ENCODE peak calls at places on chromosome 1, in ten cellular contexts. Z is fibroblast of mammary gland, Q is AG04449, B is pancreas, J is cardiac fibroblast, P is colonic mucosa, E is body of pancreas, S is kidney, F is hepatocyte, L is esophagus muscularis mucosa. G is an unnamed sample.

GRCh38 chr1:215517441-215517891 is 49.6 kb upstream of the KCTD3 start:
- DNase-seq in F (peak; percentile 20), B (no peak), Q (peak; percentile 37), L (no peak), J (peak; percentile 8), Z (peak; percentile 69), E (no peak), S (no peak), P (no peak), G (peak; percentile 53)

GRCh38 chr1:243264718-243265117 is 8.9 kb downstream of the SDCCAG8 start:
- DNase-seq in E (no peak), B (no peak), L (no peak), Q (no peak), P (no peak), F (no peak), Z (peak; percentile 94), S (no peak), J (peak; percentile 78), G (peak; percentile 88)

GRCh38 chr1:47709302-47710074 is 271.6 kb downstream of the FOXD2 start:
- DNase-seq in E (no peak), J (peak; percentile 12), S (no peak), Q (no peak), Z (no peak), P (peak; percentile 54), F (peak; percentile 67), B (peak; percentile 18), L (no peak), G (no peak)

GRCh38 chr1:222592171-222592570 is 2.4 kb upstream of the TAF1A start:
- DNase-seq in E (no peak), Z (peak; percentile 66), B (no peak), F (no peak), L (no peak), J (no peak), P (no peak), Q (peak; percentile 12), S (no peak), G (no peak)

GRCh38 chr1:227453962-227454361 is 109.4 kb upstream of the ZNF678 start:
- DNase-seq in Q (no peak), L (peak; percentile 66), E (no peak), J (no peak), B (no peak), P (no peak), S (peak; percentile 36), F (no peak), Z (no peak), G (no peak)

GRCh38 chr1:55893155-55893554 is 678.0 kb upstream of the USP24 start:
- DNase-seq in B (no peak), J (peak; percentile 70), F (peak; percentile 43), S (no peak), E (no peak), Z (peak; percentile 78), Q (no peak), L (no peak), P (no peak), G (peak; percentile 73)

GRCh38 chr1:84688461-84689061 is 1.7 kb downstream of the SSX2IP start:
- DNase-seq in E (no peak), F (no peak), L (no peak), Q (no peak), Z (peak; percentile 43), P (no peak), B (no peak), S (no peak), J (peak; percentile 56), G (peak; percentile 84)

GRCh38 chr1:16073490-16074104 is at the start of gene FAM131C:
- DNase-seq in B (peak; percentile 42), J (no peak), P (peak; percentile 28), F (peak; percentile 78), Z (no peak), E (no peak), Q (no peak), S (no peak), L (no peak), G (no peak)

GRCh38 chr1:37515185-37516034 is 844 bp upstream of the MEAF6 start:
- DNase-seq in J (no peak), F (no peak), E (no peak), L (no peak), Q (no peak), P (no peak), S (no peak), B (no peak), Z (no peak), G (no peak)

DNA sequence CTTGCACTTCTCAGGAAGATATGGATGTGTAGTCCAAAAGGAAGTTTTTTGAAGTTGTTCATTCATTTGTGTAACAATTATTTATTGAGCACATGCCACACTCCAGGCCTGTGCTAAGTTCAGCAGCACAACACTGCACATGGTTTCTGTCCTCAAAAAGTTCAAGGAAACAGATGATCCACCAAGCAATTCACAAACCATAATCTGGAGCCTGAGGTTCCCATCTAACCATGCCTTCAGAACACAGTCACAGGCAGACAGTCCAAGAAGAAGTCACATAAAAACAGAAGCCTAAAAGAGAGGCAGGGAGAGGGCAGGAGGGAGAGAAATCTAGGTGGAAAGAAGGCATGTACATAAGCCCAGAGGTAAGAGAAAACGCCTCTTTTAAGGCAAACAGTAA is 1.9 kb downstream of the CD48 start:
- DNase-seq in Z (no peak), F (no peak), E (no peak), S (no peak), B (no peak), L (no peak), P (no peak), Q (no peak), J (no peak), G (no peak)
- H3K4me3 ChIP-seq in Z (no peak overlapping the region), F (no peak overlapping the region), E (no peak overlapping the region), S (no peak overlapping the region), B (no peak overlapping the region), L (no peak overlapping the region), P (peak overlapping the region; percentile 26), Q (no peak overlapping the region), J (no peak overlapping the region), G (no peak overlapping the region)

DNA sequence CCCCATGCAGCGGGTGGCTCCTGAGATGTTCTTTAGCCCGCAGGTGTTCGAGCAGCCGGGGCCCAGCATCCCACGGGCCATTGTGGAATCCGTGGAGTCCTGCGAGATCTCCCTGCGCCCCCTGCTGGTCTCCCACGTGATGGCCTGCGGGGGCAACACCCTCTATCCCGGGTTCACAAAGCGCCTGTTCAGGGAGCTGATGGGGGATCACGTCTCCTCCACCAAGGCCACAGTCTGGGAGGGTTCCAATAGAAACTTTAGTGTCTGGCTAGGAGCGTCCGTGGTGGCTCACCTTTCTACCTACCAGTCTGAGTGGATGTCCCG is 71.0 kb downstream of the ACTL8 start:
- DNase-seq in Q (no peak), S (no peak), B (peak; percentile 42), J (peak; percentile 45), L (no peak), E (peak; percentile 33), Z (peak; percentile 34), P (peak; percentile 66), F (peak; percentile 48), G (peak; percentile 34)
- TF ChIP-seq CTCF in Q (peak; percentile 83), S (peak; percentile 60), B (peak; percentile 61), J (peak; percentile 85), L (peak; percentile 55), E (peak; percentile 51), Z (peak; percentile 75), P (peak; percentile 71), F (peak; percentile 50), G (peak; percentile 75)

DNA sequence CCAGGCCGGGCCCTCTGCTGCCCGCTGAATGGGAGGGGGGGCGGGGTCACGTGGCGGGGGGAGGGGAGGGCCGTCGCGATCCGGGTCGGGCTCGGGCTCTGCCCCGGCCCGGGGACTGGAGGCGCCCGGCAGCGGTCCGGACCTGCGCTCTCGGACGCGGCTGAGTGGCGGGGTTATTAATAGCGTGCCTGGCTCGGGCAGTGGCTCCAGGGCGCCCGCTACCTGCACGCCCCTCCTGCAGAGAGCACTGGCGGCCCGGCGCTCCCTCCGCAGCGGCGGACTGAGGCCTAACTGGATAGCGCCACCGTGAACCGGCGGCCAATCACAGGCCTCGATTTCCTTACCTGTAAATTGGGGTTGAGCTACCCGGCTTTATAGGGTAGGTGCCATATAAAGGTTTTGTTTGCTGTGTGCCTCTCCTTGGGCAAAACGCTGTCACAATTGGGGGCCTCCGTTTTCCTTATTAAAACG is 28.0 kb downstream of the AHDC1 start:
- DNase-seq in P (peak; percentile 64), E (peak; percentile 84), L (peak; percentile 93), B (peak; percentile 81), F (peak; percentile 85), J (peak; percentile 57), Q (no peak), S (peak; percentile 90), Z (no peak), G (peak; percentile 45)
- H3K4me3 ChIP-seq in P (peak overlapping the region; percentile 44), E (no peak overlapping the region), L (peak overlapping the region; percentile 61), B (peak overlapping the region; percentile 27), F (no peak overlapping the region), J (peak overlapping the region; percentile 26), Q (peak overlapping the region; percentile 34), S (peak overlapping the region; percentile 35), Z (peak overlapping the region; percentile 33), G (peak overlapping the region; percentile 32)

DNA sequence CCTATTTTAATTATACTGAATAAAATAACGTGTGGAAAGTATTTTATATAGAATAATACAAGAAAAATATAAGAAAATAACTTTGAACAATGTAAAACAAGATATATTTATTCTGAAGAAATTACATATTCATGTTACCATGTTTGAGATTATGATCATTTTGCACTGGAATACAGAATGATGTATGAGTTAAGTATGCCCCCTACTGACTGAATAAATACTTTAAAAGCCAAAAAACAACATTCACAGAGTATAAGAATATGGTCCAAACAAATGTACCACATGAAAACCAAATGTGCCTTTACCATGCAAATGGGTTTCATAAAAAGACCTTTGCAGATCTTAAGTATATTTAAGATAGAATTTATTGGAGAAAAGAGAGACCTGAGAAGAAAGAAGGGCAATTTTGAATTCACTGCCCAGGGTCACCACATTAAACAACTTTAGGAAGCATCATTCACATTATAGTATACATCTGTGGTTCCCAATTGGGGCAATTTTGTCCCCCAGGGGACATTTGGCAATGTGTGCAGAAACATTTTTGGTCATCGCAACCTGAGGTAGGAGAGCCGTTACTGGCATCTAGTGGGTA is 136.6 kb upstream of the GFI1 start:
- DNase-seq in Z (peak; percentile 33), P (no peak), B (no peak), S (no peak), Q (no peak), E (no peak), J (peak; percentile 36), L (no peak), F (no peak), G (peak; percentile 7)
- TF ChIP-seq CTCF in Z (peak; percentile 42), P (peak; percentile 33), B (no peak), S (peak; percentile 22), Q (peak; percentile 11), E (peak; percentile 45), J (peak; percentile 37), L (peak; percentile 33), F (peak; percentile 46), G (peak; percentile 38)